ENCODE peak calls at places on chromosomes 12 and 14, in four cellular contexts. B is D341Med, W is A172, J is kidney glomerular epithelial cell. M is an unnamed sample.

GRCh38 chr12:46368138-46368537 is 4.4 kb downstream of the SLC38A2 start:
- DNase-seq in B (no peak), W (no peak), J (no peak), M (no peak)

GRCh38 chr14:68957688-68958248 is 21.3 kb downstream of the ACTN1 start:
- DNase-seq in B (no peak), W (no peak), J (no peak), M (no peak)

GRCh38 chr12:66352197-66352596 is 49.9 kb downstream of the HELB start:
- DNase-seq in B (peak), W (peak), J (no peak), M (peak)

GRCh38 chr14:79896009-79896408 is 315.3 kb downstream of the DIO2 start:
- DNase-seq in B (no peak), W (no peak), J (no peak), M (no peak)

GRCh38 chr14:21123429-21123828 is 22.6 kb downstream of the TMEM253 start:
- DNase-seq in B (no peak), W (no peak), J (no peak), M (no peak)

GRCh38 chr14:26595922-26596721 is 1.7 kb downstream of the NOVA1 start:
- DNase-seq in B (no peak), W (no peak), J (no peak), M (peak)

GRCh38 chr14:50967104-50967503 is 22.8 kb upstream of the PYGL start:
- DNase-seq in B (no peak), W (no peak), J (no peak), M (no peak)

GRCh38 chr12:62436164-62436503 is 30.5 kb upstream of the MON2 start:
- DNase-seq in B (no peak), W (no peak), J (no peak), M (no peak)

GRCh38 chr14:29311983-29312382 is 545.4 kb downstream of the FOXG1 start:
- DNase-seq in B (no peak), W (no peak), J (no peak), M (no peak)

GRCh38 chr12:51823875-51824565 is 24.5 kb downstream of the FIGNL2 start:
- DNase-seq in B (peak), W (peak), J (peak), M (peak)

GRCh38 chr12:63928305-63928704 is 83.8 kb downstream of the SRGAP1 start:
- DNase-seq in B (no peak), W (no peak), J (no peak), M (no peak)

GRCh38 chr14:91570021-91570420 is 59.9 kb upstream of the PPP4R3A start:
- DNase-seq in B (no peak), W (no peak), J (no peak), M (no peak)

GRCh38 chr14:84442481-84442880 is 1087.5 kb upstream of the FLRT2 start:
- DNase-seq in B (no peak), W (no peak), J (no peak), M (no peak)

GRCh38 chr14:37655418-37655817 is 60.0 kb downstream of the TTC6 start:
- DNase-seq in B (no peak), W (peak), J (no peak), M (no peak)

GRCh38 chr14:77044776-77045569 is 16.5 kb upstream of the IRF2BPL start:
- DNase-seq in B (no peak), W (no peak), J (no peak), M (no peak)

GRCh38 chr12:98997-99396 is 32.4 kb downstream of the IQSEC3 start:
- DNase-seq in B (no peak), W (no peak), J (no peak), M (no peak)

GRCh38 chr12:68148261-68148951 is 11.1 kb downstream of the IFNG start:
- DNase-seq in B (no peak), W (no peak), J (no peak), M (no peak)

GRCh38 chr14:56118611-56119181 is 485 bp downstream of the PELI2 start:
- DNase-seq in B (peak), W (no peak), J (no peak), M (no peak)

GRCh38 chr14:48504921-48505320 is 829.5 kb upstream of the MDGA2 start:
- DNase-seq in B (no peak), W (no peak), J (no peak), M (no peak)

GRCh38 chr14:59123526-59123925 is 64.9 kb upstream of the DAAM1 start:
- DNase-seq in B (no peak), W (no peak), J (no peak), M (no peak)

GRCh38 chr12:49091836-49092085 is 2.8 kb downstream of the DHH start:
- DNase-seq in B (no peak), W (no peak), J (no peak), M (no peak)

GRCh38 chr12:51759175-51759574 is 89.3 kb downstream of the FIGNL2 start:
- DNase-seq in B (no peak), W (peak), J (no peak), M (no peak)

GRCh38 chr14:61578745-61579144 is 116.6 kb upstream of the HIF1A start:
- DNase-seq in B (no peak), W (no peak), J (no peak), M (no peak)

GRCh38 chr12:68359669-68360068 is 27.5 kb upstream of the MDM1 start:
- DNase-seq in B (no peak), W (no peak), J (no peak), M (no peak)

GRCh38 chr12:13120431-13120830 is 17.0 kb upstream of the GSG1 start:
- DNase-seq in B (no peak), W (no peak), J (no peak), M (no peak)

GRCh38 chr14:102085503-102085902 is 1.3 kb downstream of the HSP90AA1 start:
- DNase-seq in B (peak), W (peak), J (no peak), M (no peak)

GRCh38 chr12:31204995-31205582 is 120.9 kb downstream of the SINHCAF start:
- DNase-seq in B (no peak), W (peak), J (no peak), M (no peak)

GRCh38 chr14:95256011-95256775 is 63.5 kb downstream of the CLMN start:
- DNase-seq in B (no peak), W (no peak), J (peak), M (no peak)

GRCh38 chr14:77681196-77682157 is 26.3 kb downstream of the ALKBH1 start:
- DNase-seq in B (no peak), W (peak), J (no peak), M (no peak)

GRCh38 chr12:31035944-31036665 is 37.6 kb upstream of the DDX11 start:
- DNase-seq in B (no peak), W (peak), J (peak), M (no peak)

GRCh38 chr12:117035287-117035686 is 63.9 kb downstream of the TESC start:
- DNase-seq in B (peak), W (no peak), J (no peak), M (no peak)

GRCh38 chr12:102905229-102905628 is 11.8 kb downstream of the PAH start:
- DNase-seq in B (no peak), W (no peak), J (no peak), M (no peak)

GRCh38 chr12:5456906-5457305 is 25.0 kb downstream of the NTF3 start:
- DNase-seq in B (no peak), W (peak), J (peak), M (no peak)

GRCh38 chr14:88203289-88203688 is 119.8 kb downstream of the KCNK10 start:
- DNase-seq in B (no peak), W (no peak), J (no peak), M (no peak)

GRCh38 chr12:13135336-13136178 is 32.1 kb upstream of the GSG1 start:
- DNase-seq in B (peak), W (peak), J (peak), M (no peak)

GRCh38 chr12:8852119-8852518 is 29.7 kb downstream of the A2ML1 start:
- DNase-seq in B (no peak), W (no peak), J (no peak), M (no peak)

GRCh38 chr12:114649585-114649984 is 34.4 kb downstream of the TBX3 start:
- DNase-seq in B (no peak), W (no peak), J (no peak), M (no peak)

GRCh38 chr12:67991158-67991557 is 1.9 kb downstream of the IFNG-AS1 start:
- DNase-seq in B (no peak), W (no peak), J (no peak), M (no peak)

GRCh38 chr12:127548123-127548553 is 718.8 kb upstream of the TMEM132C start:
- DNase-seq in B (no peak), W (peak), J (no peak), M (no peak)

M was measured in SK-N-DZ.